ENCODE peak calls at places on chromosome 6, in six cellular contexts. L is prostate gland, C is aorta, R is left ventricle myocardium inferior, H is adrenal gland, A is right cardiac atrium. Y is an unnamed sample.

GRCh38 chr6:9710574-9710973 is 704.3 kb downstream of the TFAP2A start:
- DNase-seq in L (no peak), C (no peak), R (no peak), H (no peak), A (no peak), Y (no peak)

GRCh38 chr6:31037692-31038091 is 27.4 kb downstream of the MUC22 start:
- DNase-seq in L (no peak), C (no peak), R (no peak), H (no peak), A (no peak), Y (no peak)

GRCh38 chr6:157850030-157850429 is 27.0 kb downstream of the SNX9 start:
- DNase-seq in L (no peak), C (no peak), R (no peak), H (no peak), A (no peak), Y (no peak)

GRCh38 chr6:122576888-122577287 is 33.3 kb upstream of the PKIB start:
- DNase-seq in L (no peak), C (no peak), R (no peak), H (no peak), A (no peak), Y (no peak)

GRCh38 chr6:39819676-39820075 is 27.5 kb downstream of the DAAM2 start:
- DNase-seq in L (no peak), C (no peak), R (no peak), H (no peak), A (no peak), Y (no peak)

GRCh38 chr6:38316099-38316868 is 323.4 kb downstream of the BTBD9 start:
- DNase-seq in L (no peak), C (no peak), R (no peak), H (no peak), A (no peak), Y (no peak)

GRCh38 chr6:72316675-72317380 is 305.0 kb upstream of the KCNQ5 start:
- DNase-seq in L (no peak), C (peak), R (no peak), H (no peak), A (no peak), Y (no peak)

GRCh38 chr6:167573461-167574215 is 248.8 kb downstream of the TTLL2 start:
- DNase-seq in L (no peak), C (no peak), R (no peak), H (peak), A (no peak), Y (no peak)

GRCh38 chr6:104484626-104485025 is 375.1 kb downstream of the HACE1 start:
- DNase-seq in L (no peak), C (no peak), R (no peak), H (no peak), A (no peak), Y (no peak)

GRCh38 chr6:53815381-53816119 is 20.7 kb downstream of the LRRC1 start:
- DNase-seq in L (no peak), C (no peak), R (no peak), H (no peak), A (no peak), Y (no peak)

GRCh38 chr6:74879234-74879633 is 326.6 kb downstream of the COL12A1 start:
- DNase-seq in L (no peak), C (no peak), R (no peak), H (no peak), A (no peak), Y (no peak)

GRCh38 chr6:49264909-49265308 is 198.1 kb downstream of the MMUT start:
- DNase-seq in L (no peak), C (no peak), R (no peak), H (no peak), A (no peak), Y (no peak)

GRCh38 chr6:76818451-76818850 is 644.8 kb downstream of the HTR1B start:
- DNase-seq in L (no peak), C (no peak), R (no peak), H (no peak), A (no peak), Y (no peak)

GRCh38 chr6:160439751-160440150 is 91.6 kb downstream of the SLC22A3 start:
- DNase-seq in L (no peak), C (no peak), R (no peak), H (no peak), A (no peak), Y (no peak)

GRCh38 chr6:136646377-136646776 is 96.2 kb upstream of the MAP7 start:
- DNase-seq in L (no peak), C (no peak), R (no peak), H (no peak), A (no peak), Y (no peak)

GRCh38 chr6:170238741-170239565 is 51.9 kb downstream of the DLL1 start:
- DNase-seq in L (no peak), C (peak), R (no peak), H (no peak), A (no peak), Y (no peak)

GRCh38 chr6:27133281-27134227 is 113.9 kb upstream of the PRSS16 start:
- DNase-seq in L (peak), C (peak), R (peak), H (peak), A (peak), Y (no peak)

GRCh38 chr6:128319946-128320345 is 200.5 kb downstream of the PTPRK start:
- DNase-seq in L (no peak), C (no peak), R (no peak), H (no peak), A (no peak), Y (no peak)

GRCh38 chr6:36599791-36600209 is 5.6 kb downstream of the SRSF3 start:
- DNase-seq in L (no peak), C (no peak), R (no peak), H (peak), A (no peak), Y (peak)

GRCh38 chr6:150303256-150303655 is 65.6 kb upstream of the IYD start:
- DNase-seq in L (no peak), C (no peak), R (no peak), H (no peak), A (no peak), Y (no peak)

GRCh38 chr6:70666726-70667125 is 957 bp upstream of the SMAP1 start:
- DNase-seq in L (no peak), C (no peak), R (no peak), H (no peak), A (no peak), Y (no peak)

GRCh38 chr6:2766767-2767314 is 1.6 kb downstream of the WRNIP1 start:
- DNase-seq in L (no peak), C (no peak), R (no peak), H (no peak), A (no peak), Y (no peak)

GRCh38 chr6:53441035-53441493 is 92.3 kb upstream of the ELOVL5 start:
- DNase-seq in L (no peak), C (no peak), R (no peak), H (no peak), A (no peak), Y (no peak)

GRCh38 chr6:3013486-3013885 is 13.8 kb downstream of the NQO2 start:
- DNase-seq in L (no peak), C (peak), R (peak), H (peak), A (no peak), Y (no peak)

GRCh38 chr6:14883921-14884320 is 361.9 kb upstream of the JARID2 start:
- DNase-seq in L (no peak), C (no peak), R (no peak), H (no peak), A (no peak), Y (no peak)

GRCh38 chr6:167079853-167080297 is 43.0 kb upstream of the CCR6 start:
- DNase-seq in L (no peak), C (no peak), R (no peak), H (no peak), A (no peak), Y (no peak)

GRCh38 chr6:6497976-6498375 is 90.5 kb upstream of the LY86 start:
- DNase-seq in L (no peak), C (no peak), R (no peak), H (no peak), A (no peak), Y (no peak)

GRCh38 chr6:31968326-31968725 is 3.6 kb downstream of the DXO start:
- DNase-seq in L (no peak), C (peak), R (no peak), H (no peak), A (no peak), Y (no peak)

GRCh38 chr6:84119277-84119676 is 85.7 kb downstream of the MRAP2 start:
- DNase-seq in L (no peak), C (no peak), R (no peak), H (no peak), A (no peak), Y (no peak)

GRCh38 chr6:109325400-109325801 is 56.9 kb downstream of the CD164 start:
- DNase-seq in L (no peak), C (no peak), R (no peak), H (no peak), A (no peak), Y (no peak)

GRCh38 chr6:145276746-145277145 is 458.6 kb downstream of the EPM2A start:
- DNase-seq in L (no peak), C (no peak), R (no peak), H (no peak), A (no peak), Y (no peak)

GRCh38 chr6:13452346-13453171 is 34.8 kb downstream of the GFOD1 start:
- DNase-seq in L (no peak), C (no peak), R (no peak), H (no peak), A (no peak), Y (no peak)

GRCh38 chr6:13451181-13451700 is 36.2 kb downstream of the GFOD1 start:
- DNase-seq in L (no peak), C (no peak), R (no peak), H (no peak), A (no peak), Y (no peak)

GRCh38 chr6:13453771-13454251 is 33.6 kb downstream of the GFOD1 start:
- DNase-seq in L (no peak), C (no peak), R (no peak), H (no peak), A (no peak), Y (no peak)

GRCh38 chr6:13454286-13455221 is 32.8 kb downstream of the GFOD1 start:
- DNase-seq in L (no peak), C (peak), R (peak), H (peak), A (no peak), Y (peak)

GRCh38 chr6:13453172-13453552 is 34.2 kb downstream of the GFOD1 start:
- DNase-seq in L (no peak), C (no peak), R (no peak), H (no peak), A (no peak), Y (no peak)
- H3K27ac ChIP-seq in L (no peak), C (no peak), R (peak), H (no peak), A (no peak), Y (peak)

GRCh38 chr6:131951576-131952230 is 531 bp upstream of the CCN2 start:
- DNase-seq in L (no peak), C (no peak), R (no peak), H (no peak), A (no peak), Y (no peak)
- H3K27ac ChIP-seq in L (peak), C (peak), R (peak), H (no peak), A (peak), Y (no peak)

GRCh38 chr6:100721256-100721655 is 159.9 kb downstream of the ASCC3 start:
- DNase-seq in L (no peak), C (no peak), R (no peak), H (no peak), A (no peak), Y (no peak)

GRCh38 chr6:100719883-100720682 is 161.0 kb downstream of the ASCC3 start:
- DNase-seq in L (no peak), C (no peak), R (no peak), H (no peak), A (no peak), Y (no peak)

GRCh38 chr6:100726741-100727140 is 154.4 kb downstream of the ASCC3 start:
- DNase-seq in L (no peak), C (no peak), R (no peak), H (no peak), A (no peak), Y (no peak)

GRCh38 chr6:100724696-100725095 is 156.4 kb downstream of the ASCC3 start:
- DNase-seq in L (no peak), C (no peak), R (no peak), H (no peak), A (no peak), Y (no peak)

DNA sequence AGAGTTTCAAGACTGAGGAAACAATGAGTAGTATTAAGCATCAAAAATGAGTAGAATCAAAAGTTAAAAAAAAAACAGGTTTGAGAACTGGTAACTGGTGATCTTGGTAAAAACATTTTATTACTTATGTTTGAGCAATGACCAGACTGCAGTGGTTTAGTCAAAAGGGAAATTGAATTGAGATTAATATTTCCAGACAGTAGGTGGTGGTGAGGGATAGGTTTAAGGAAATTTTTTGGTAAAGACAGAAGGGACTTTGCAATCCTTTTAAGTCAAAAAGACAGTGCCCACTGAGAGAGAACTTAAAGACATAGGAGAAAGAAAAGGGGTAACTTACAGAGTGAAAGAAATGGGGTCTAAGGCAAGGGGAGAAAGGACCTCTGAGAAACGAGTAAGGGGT is 156.9 kb downstream of the ASCC3 start:
- DNase-seq in L (no peak), C (no peak), R (no peak), H (no peak), A (no peak), Y (no peak)
- H3K27ac ChIP-seq in L (no peak), C (no peak), R (no peak), H (no peak), A (no peak), Y (no peak)

GRCh38 chr6:93424303-93425064 is 5.1 kb upstream of the EPHA7 start:
- DNase-seq in L (no peak), C (no peak), R (no peak), H (no peak), A (no peak), Y (no peak)
- H3K27ac ChIP-seq in L (no peak), C (no peak), R (no peak), H (no peak), A (no peak), Y (no peak)

DNA sequence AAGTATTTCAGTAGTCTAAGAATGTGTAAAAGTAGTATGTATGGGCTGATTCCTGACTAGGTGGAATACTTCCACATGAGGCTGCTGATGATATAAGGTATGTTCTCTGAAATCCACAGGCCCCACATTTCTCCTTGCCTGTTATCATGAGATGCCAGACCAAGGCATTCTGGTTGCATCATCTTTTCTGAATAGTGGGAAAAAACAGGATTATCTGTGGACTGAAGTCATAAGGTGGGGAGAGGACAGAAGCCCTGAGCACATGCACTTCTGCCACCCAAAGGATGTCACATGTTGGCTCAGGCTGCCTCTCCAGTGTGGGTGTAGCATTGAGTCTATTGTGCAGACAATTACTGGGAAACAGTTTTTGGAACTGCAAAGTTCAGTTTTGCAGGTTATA is 184.5 kb upstream of the RAB32 start:
- DNase-seq in L (no peak), C (no peak), R (no peak), H (no peak), A (no peak), Y (no peak)
- H3K27ac ChIP-seq in L (no peak), C (no peak), R (no peak), H (no peak), A (no peak), Y (no peak)